ENCODE peak calls at places on chromosome 22, in ten cellular contexts. B is GM06990; V is NCI-H2227 treated with DMSO at 0.1 percent for 48 hours; U is adipocyte; D is non-pigmented ciliary epithelial cell; Q is HAP-1; O is naive thymus-derived CD4-positive, alpha-beta T cell; T is Calu3; M is DMS79; I is GM18507. A is an unnamed sample.

GRCh38 chr22:19483481-19484244 is 3.9 kb downstream of the CDC45 start:
- DNase-seq in B (no peak), V (no peak), U (no peak), D (peak), Q (no peak), O (no peak), T (no peak), M (no peak), I (no peak), A (no peak)

GRCh38 chr22:46035380-46035741 is 58.4 kb upstream of the WNT7B start:
- DNase-seq in B (no peak), V (no peak), U (no peak), D (no peak), Q (no peak), O (no peak), T (no peak), M (no peak), I (no peak), A (no peak)

GRCh38 chr22:20629401-20629800 is 122.0 kb downstream of the MED15 start:
- DNase-seq in B (no peak), V (no peak), U (no peak), D (no peak), Q (no peak), O (no peak), T (no peak), M (no peak), I (no peak), A (no peak)

GRCh38 chr22:43996170-43996980 is 27.7 kb upstream of the PARVB start:
- DNase-seq in B (peak), V (no peak), U (no peak), D (no peak), Q (no peak), O (peak), T (no peak), M (no peak), I (peak), A (no peak)

GRCh38 chr22:46574993-46575914 is 37.8 kb upstream of the CELSR1 start:
- DNase-seq in B (no peak), V (no peak), U (no peak), D (no peak), Q (no peak), O (no peak), T (peak), M (no peak), I (no peak), A (peak)

GRCh38 chr22:27512283-27512761 is 289.2 kb downstream of the MN1 start:
- DNase-seq in B (no peak), V (no peak), U (peak), D (peak), Q (no peak), O (no peak), T (peak), M (no peak), I (no peak), A (no peak)

GRCh38 chr22:38258895-38259294 is 13.9 kb downstream of the TMEM184B start:
- DNase-seq in B (no peak), V (no peak), U (no peak), D (no peak), Q (no peak), O (no peak), T (no peak), M (no peak), I (no peak), A (no peak)

GRCh38 chr22:39469681-39470461 is 13.1 kb downstream of the MGAT3 start:
- DNase-seq in B (no peak), V (no peak), U (no peak), D (no peak), Q (no peak), O (no peak), T (peak), M (peak), I (no peak), A (no peak)

GRCh38 chr22:40391417-40391816 is 21.0 kb downstream of the SGSM3 start:
- DNase-seq in B (no peak), V (no peak), U (no peak), D (no peak), Q (no peak), O (no peak), T (no peak), M (no peak), I (no peak), A (no peak)

GRCh38 chr22:39463931-39464390 is 7.1 kb downstream of the MGAT3 start:
- DNase-seq in B (no peak), V (no peak), U (peak), D (no peak), Q (no peak), O (no peak), T (no peak), M (peak), I (no peak), A (no peak)

GRCh38 chr22:22770881-22771280 is 116.7 kb upstream of the IGLL5 start:
- DNase-seq in B (no peak), V (no peak), U (no peak), D (no peak), Q (no peak), O (no peak), T (no peak), M (no peak), I (no peak), A (no peak)

GRCh38 chr22:34917239-34917638 is 148.7 kb upstream of the ISX start:
- DNase-seq in B (no peak), V (no peak), U (no peak), D (no peak), Q (no peak), O (no peak), T (no peak), M (no peak), I (no peak), A (no peak)

GRCh38 chr22:38397189-38398097 is 57.6 kb downstream of the KCNJ4 start:
- DNase-seq in B (peak), V (no peak), U (peak), D (no peak), Q (peak), O (peak), T (peak), M (no peak), I (no peak), A (peak)

GRCh38 chr22:46674367-46674781 is 54.2 kb downstream of the GRAMD4 start:
- DNase-seq in B (peak), V (no peak), U (no peak), D (no peak), Q (no peak), O (peak), T (no peak), M (no peak), I (no peak), A (no peak)

A was measured in LoVo.